ENCODE peak calls at places on chromosomes 2 and 18, in four cellular contexts. One of them, this sample, is unnamed.

GRCh38 chr2:56192664-56193305 is 9.0 kb downstream of the CCDC85A start:
- DNase-seq in HTR-8/SVneo: no peak
- DNase-seq in MM.1S: no peak
- DNase-seq in NB4: no peak
- DNase-seq in this sample: no peak

GRCh38 chr2:46257476-46257875 is 39.7 kb upstream of the EPAS1 start:
- DNase-seq in HTR-8/SVneo: no peak
- DNase-seq in MM.1S: peak
- DNase-seq in NB4: no peak
- DNase-seq in this sample: no peak

GRCh38 chr2:231489990-231490389 is 25.7 kb upstream of the NCL start:
- DNase-seq in HTR-8/SVneo: no peak
- DNase-seq in MM.1S: no peak
- DNase-seq in NB4: peak
- DNase-seq in this sample: no peak

GRCh38 chr2:137096693-137097092 is 331.3 kb downstream of the THSD7B start:
- DNase-seq in HTR-8/SVneo: no peak
- DNase-seq in MM.1S: no peak
- DNase-seq in NB4: no peak
- DNase-seq in this sample: no peak

GRCh38 chr2:240788482-240788881 is 31.5 kb downstream of the KIF1A start:
- DNase-seq in HTR-8/SVneo: no peak
- DNase-seq in MM.1S: no peak
- DNase-seq in NB4: no peak
- DNase-seq in this sample: no peak

GRCh38 chr2:137964066-137964858 is at the start of gene HNMT:
- DNase-seq in HTR-8/SVneo: peak
- DNase-seq in MM.1S: no peak
- DNase-seq in NB4: peak
- DNase-seq in this sample: no peak

GRCh38 chr2:171210864-171211431 is 50.3 kb upstream of the TLK1 start:
- DNase-seq in HTR-8/SVneo: no peak
- DNase-seq in MM.1S: peak
- DNase-seq in NB4: peak
- DNase-seq in this sample: no peak

GRCh38 chr2:84904717-84905174 is 710 bp upstream of the TMSB10 start:
- DNase-seq in HTR-8/SVneo: peak
- DNase-seq in MM.1S: no peak
- DNase-seq in NB4: peak
- DNase-seq in this sample: peak

GRCh38 chr2:47039502-47039870 is 115.6 kb downstream of the STPG4 start:
- DNase-seq in HTR-8/SVneo: no peak
- DNase-seq in MM.1S: no peak
- DNase-seq in NB4: no peak
- DNase-seq in this sample: no peak

GRCh38 chr18:7084080-7084765 is 33.4 kb downstream of the LAMA1 start:
- DNase-seq in HTR-8/SVneo: peak
- DNase-seq in MM.1S: no peak
- DNase-seq in NB4: peak
- DNase-seq in this sample: no peak

GRCh38 chr2:176239016-176239415 is 30.2 kb upstream of the MTX2 start:
- DNase-seq in HTR-8/SVneo: no peak
- DNase-seq in MM.1S: no peak
- DNase-seq in NB4: no peak
- DNase-seq in this sample: no peak

GRCh38 chr2:241853651-241854341 is 4.9 kb downstream of the PDCD1 start:
- DNase-seq in HTR-8/SVneo: no peak
- DNase-seq in MM.1S: no peak
- DNase-seq in NB4: peak
- DNase-seq in this sample: no peak

GRCh38 chr18:51480562-51481261 is 283.2 kb upstream of the MEX3C start:
- DNase-seq in HTR-8/SVneo: no peak
- DNase-seq in MM.1S: no peak
- DNase-seq in NB4: no peak
- DNase-seq in this sample: no peak

GRCh38 chr2:143451622-143452021 is 322.4 kb downstream of the ARHGAP15 start:
- DNase-seq in HTR-8/SVneo: peak
- DNase-seq in MM.1S: no peak
- DNase-seq in NB4: no peak
- DNase-seq in this sample: no peak

GRCh38 chr2:85750509-85751299 is 3.1 kb upstream of the ATOH8 start:
- DNase-seq in HTR-8/SVneo: peak
- DNase-seq in MM.1S: peak
- DNase-seq in NB4: peak
- DNase-seq in this sample: no peak

GRCh38 chr2:189178726-189179606 is 595 bp downstream of the COL5A2 start:
- DNase-seq in HTR-8/SVneo: peak
- DNase-seq in MM.1S: no peak
- DNase-seq in NB4: no peak
- DNase-seq in this sample: no peak

GRCh38 chr2:47485751-47486300 is 82.9 kb downstream of the MSH2 start:
- DNase-seq in HTR-8/SVneo: no peak
- DNase-seq in MM.1S: no peak
- DNase-seq in NB4: no peak
- DNase-seq in this sample: no peak

GRCh38 chr2:215573495-215573894 is 137.6 kb upstream of the FN1 start:
- DNase-seq in HTR-8/SVneo: no peak
- DNase-seq in MM.1S: no peak
- DNase-seq in NB4: no peak
- DNase-seq in this sample: no peak